ENCODE peak calls at places on chromosomes 1 and 21, in seven cellular contexts. C is cardiac muscle cell; Z is kidney; P is stimulated activated CD4-positive, alpha-beta T cell treated with anti-CD3 and anti-CD28 coated beads, Interleukin-15, amount 100 ng/mL, for 1 hour; M is brain microvascular endothelial cell; X is NCI-H1694 treated with DMSO at 0.1 percent for 48 hours; V is activated naive CD4-positive, alpha-beta T cell treated with anti-CD3 and anti-CD28 coated beads, Interleukin-2, amount 10 ng/mL, durations not matched to agents 7 days and 5 days. Y is an unnamed sample.

GRCh38 chr1:115314765-115315164 is 23.3 kb downstream of the NGF start:
- DNase-seq in Z (no peak), M (peak), C (no peak), P (no peak), V (no peak), X (no peak), Y (no peak)

GRCh38 chr1:236140705-236141446 is 1.5 kb upstream of the GPR137B start:
- DNase-seq in V (no peak), X (no peak), C (no peak), P (no peak), M (no peak), Z (no peak), Y (no peak)

GRCh38 chr1:53080769-53081168 is 18.8 kb downstream of the PODN start:
- DNase-seq in M (no peak), C (no peak), X (no peak), P (no peak), Z (peak), V (no peak), Y (no peak)

GRCh38 chr1:202130275-202130646 is 7.5 kb downstream of the GPR37L1 start:
- DNase-seq in C (no peak), V (no peak), M (no peak), X (no peak), P (no peak), Z (no peak), Y (no peak)

GRCh38 chr21:15009964-15010363 is 54.8 kb downstream of the NRIP1 start:
- DNase-seq in V (no peak), M (peak), C (no peak), Z (no peak), X (no peak), P (no peak), Y (no peak)

GRCh38 chr1:234295039-234295438 is 78.2 kb upstream of the COA6 start:
- DNase-seq in M (no peak), C (no peak), Z (no peak), V (no peak), X (no peak), P (no peak), Y (no peak)

GRCh38 chr1:119659628-119660027 is 11.6 kb upstream of the ZNF697 start:
- DNase-seq in X (no peak), V (no peak), Z (peak), M (no peak), P (no peak), C (peak), Y (no peak)

GRCh38 chr1:237390798-237391197 is 348.8 kb downstream of the RYR2 start:
- DNase-seq in X (no peak), P (no peak), M (no peak), C (no peak), Z (no peak), V (no peak), Y (no peak)

GRCh38 chr1:62398377-62398776 is 38.5 kb upstream of the USP1 start:
- DNase-seq in X (no peak), Z (no peak), C (no peak), V (no peak), M (peak), P (no peak), Y (no peak)

GRCh38 chr1:51728611-51729155 is 111.8 kb downstream of the OSBPL9 start:
- DNase-seq in X (no peak), M (no peak), Z (no peak), V (no peak), C (no peak), P (no peak), Y (peak)

GRCh38 chr1:193589597-193590040 is 403.2 kb upstream of the B3GALT2 start:
- DNase-seq in X (peak), P (no peak), Z (no peak), V (no peak), C (no peak), M (no peak), Y (peak)

Y was measured in endothelial cell of umbilical vein.